ENCODE peak calls at places on chromosome 20, in ten cellular contexts. N is bronchial epithelial cell, V is SW480, X is fibroblast of villous mesenchyme, L is frontal cortex, W is anterior cingulate cortex, T is uterus, C is adrenal gland, Y is HTR-8/SVneo, P is fibroblast of mammary gland. H is an unnamed sample.

GRCh38 chr20:48986899-48987298 is 59.2 kb upstream of the CSE1L start:
- DNase-seq in N (no peak), V (peak), X (no peak), L (no peak), W (no peak), T (no peak), C (no peak), Y (peak), P (no peak), H (no peak)

GRCh38 chr20:1336699-1337387 is 7.9 kb upstream of the SDCBP2 start:
- DNase-seq in N (no peak), V (no peak), X (no peak), L (no peak), W (no peak), T (peak), C (peak), Y (no peak), P (no peak), H (no peak)

GRCh38 chr20:63167918-63168520 is 47.9 kb downstream of the YTHDF1 start:
- DNase-seq in N (no peak), V (no peak), X (no peak), L (no peak), W (no peak), T (no peak), C (no peak), Y (no peak), P (no peak), H (no peak)

GRCh38 chr20:38804682-38805501 is 605 bp upstream of the PPP1R16B start:
- DNase-seq in N (no peak), V (no peak), X (no peak), L (no peak), W (no peak), T (no peak), C (no peak), Y (no peak), P (no peak), H (no peak)

GRCh38 chr20:39190666-39191570 is 228.8 kb downstream of the DHX35 start:
- DNase-seq in N (peak), V (peak), X (peak), L (no peak), W (no peak), T (no peak), C (no peak), Y (peak), P (peak), H (no peak)

GRCh38 chr20:373171-373890 is 7.2 kb upstream of the TRIB3 start:
- DNase-seq in N (peak), V (peak), X (peak), L (no peak), W (no peak), T (peak), C (no peak), Y (peak), P (peak), H (peak)

GRCh38 chr20:62222972-62223371 is 2.9 kb upstream of the HRH3 start:
- DNase-seq in N (no peak), V (no peak), X (no peak), L (no peak), W (no peak), T (no peak), C (no peak), Y (no peak), P (no peak), H (no peak)

GRCh38 chr20:33600414-33600813 is 61.7 kb upstream of the C20orf144 start:
- DNase-seq in N (no peak), V (no peak), X (no peak), L (no peak), W (no peak), T (no peak), C (no peak), Y (no peak), P (no peak), H (no peak)

GRCh38 chr20:6920991-6921613 is 153.6 kb downstream of the BMP2 start:
- DNase-seq in N (peak), V (no peak), X (no peak), L (no peak), W (no peak), T (no peak), C (no peak), Y (no peak), P (no peak), H (no peak)

GRCh38 chr20:60215786-60216730 is 257.8 kb downstream of the CDH26 start:
- DNase-seq in N (no peak), V (no peak), X (no peak), L (no peak), W (no peak), T (no peak), C (no peak), Y (no peak), P (no peak), H (no peak)